ENCODE peak calls at places on chromosomes 6 and 20, in seven cellular contexts. One of them, this sample, is unnamed.

GRCh38 chr6:135640048-135640447 is 142.5 kb upstream of the AHI1 start:
- DNase-seq in suprapubic skin: no peak
- DNase-seq in fibroblast of the conjunctiva: no peak
- DNase-seq in HS-5: no peak
- DNase-seq in body of pancreas: no peak
- DNase-seq in sciatic nerve: no peak
- DNase-seq in CD4-positive, alpha-beta memory T cell: no peak
- DNase-seq in this sample: no peak

GRCh38 chr6:44869321-44869897 is 458.7 kb upstream of the RUNX2 start:
- DNase-seq in body of pancreas: no peak
- DNase-seq in fibroblast of the conjunctiva: no peak
- DNase-seq in sciatic nerve: no peak
- DNase-seq in HS-5: no peak
- DNase-seq in CD4-positive, alpha-beta memory T cell: no peak
- DNase-seq in suprapubic skin: no peak
- DNase-seq in this sample: no peak

GRCh38 chr20:50256577-50256976 is 65.9 kb downstream of the CEBPB start:
- DNase-seq in HS-5: no peak
- DNase-seq in CD4-positive, alpha-beta memory T cell: no peak
- DNase-seq in body of pancreas: no peak
- DNase-seq in sciatic nerve: no peak
- DNase-seq in fibroblast of the conjunctiva: no peak
- DNase-seq in suprapubic skin: no peak
- DNase-seq in this sample: no peak

GRCh38 chr6:44234101-44235090 is 11.0 kb downstream of the SLC29A1 start:
- DNase-seq in CD4-positive, alpha-beta memory T cell: no peak
- DNase-seq in sciatic nerve: peak; percentile 85
- DNase-seq in body of pancreas: peak; percentile 72
- DNase-seq in HS-5: no peak
- DNase-seq in suprapubic skin: peak; percentile 83
- DNase-seq in fibroblast of the conjunctiva: peak; percentile 63
- DNase-seq in this sample: no peak

GRCh38 chr20:5864873-5865582 is 85.3 kb downstream of the TRMT6 start:
- DNase-seq in HS-5: no peak
- DNase-seq in fibroblast of the conjunctiva: peak; percentile 35
- DNase-seq in suprapubic skin: no peak
- DNase-seq in CD4-positive, alpha-beta memory T cell: peak; percentile 60
- DNase-seq in sciatic nerve: no peak
- DNase-seq in body of pancreas: peak; percentile 73
- DNase-seq in this sample: peak; percentile 17

GRCh38 chr6:79467716-79468115 is 69.5 kb downstream of the LCA5 start:
- DNase-seq in suprapubic skin: no peak
- DNase-seq in sciatic nerve: no peak
- DNase-seq in fibroblast of the conjunctiva: no peak
- DNase-seq in CD4-positive, alpha-beta memory T cell: no peak
- DNase-seq in body of pancreas: no peak
- DNase-seq in HS-5: peak; percentile 28
- DNase-seq in this sample: no peak

GRCh38 chr6:56550307-56550706 is 92.4 kb downstream of the DST start:
- DNase-seq in CD4-positive, alpha-beta memory T cell: no peak
- DNase-seq in fibroblast of the conjunctiva: no peak
- DNase-seq in body of pancreas: no peak
- DNase-seq in HS-5: no peak
- DNase-seq in sciatic nerve: no peak
- DNase-seq in suprapubic skin: no peak
- DNase-seq in this sample: no peak

GRCh38 chr6:135268263-135268662 is 87.2 kb downstream of the MYB start:
- DNase-seq in HS-5: no peak
- DNase-seq in suprapubic skin: no peak
- DNase-seq in fibroblast of the conjunctiva: no peak
- DNase-seq in body of pancreas: no peak
- DNase-seq in sciatic nerve: no peak
- DNase-seq in CD4-positive, alpha-beta memory T cell: no peak
- DNase-seq in this sample: no peak

GRCh38 chr6:156933201-156934053 is 156.2 kb downstream of the ARID1B start:
- DNase-seq in fibroblast of the conjunctiva: no peak
- DNase-seq in suprapubic skin: no peak
- DNase-seq in sciatic nerve: no peak
- DNase-seq in HS-5: no peak
- DNase-seq in body of pancreas: peak; percentile 86
- DNase-seq in CD4-positive, alpha-beta memory T cell: no peak
- DNase-seq in this sample: no peak

GRCh38 chr6:72704979-72705378 is 83.1 kb downstream of the KCNQ5 start:
- DNase-seq in HS-5: no peak
- DNase-seq in body of pancreas: no peak
- DNase-seq in fibroblast of the conjunctiva: no peak
- DNase-seq in CD4-positive, alpha-beta memory T cell: no peak
- DNase-seq in suprapubic skin: no peak
- DNase-seq in sciatic nerve: no peak
- DNase-seq in this sample: no peak

GRCh38 chr6:168133186-168133585 is 54.2 kb upstream of the FRMD1 start:
- DNase-seq in body of pancreas: no peak
- DNase-seq in sciatic nerve: no peak
- DNase-seq in CD4-positive, alpha-beta memory T cell: no peak
- DNase-seq in HS-5: no peak
- DNase-seq in fibroblast of the conjunctiva: no peak
- DNase-seq in suprapubic skin: peak; percentile 37
- DNase-seq in this sample: no peak

GRCh38 chr20:43409041-43409913 is 48.4 kb upstream of the SRSF6 start:
- DNase-seq in body of pancreas: no peak
- DNase-seq in HS-5: peak; percentile 14
- DNase-seq in CD4-positive, alpha-beta memory T cell: no peak
- DNase-seq in sciatic nerve: no peak
- DNase-seq in fibroblast of the conjunctiva: peak; percentile 32
- DNase-seq in suprapubic skin: no peak
- DNase-seq in this sample: no peak

GRCh38 chr20:31720486-31721407 is 1.9 kb downstream of the BCL2L1 start:
- DNase-seq in sciatic nerve: peak; percentile 12
- DNase-seq in body of pancreas: peak; percentile 45
- DNase-seq in CD4-positive, alpha-beta memory T cell: no peak
- DNase-seq in HS-5: no peak
- DNase-seq in suprapubic skin: no peak
- DNase-seq in fibroblast of the conjunctiva: no peak
- DNase-seq in this sample: no peak

GRCh38 chr6:138485005-138485545 is 14.2 kb downstream of the NHSL1 start:
- DNase-seq in suprapubic skin: no peak
- DNase-seq in HS-5: no peak
- DNase-seq in sciatic nerve: no peak
- DNase-seq in fibroblast of the conjunctiva: no peak
- DNase-seq in body of pancreas: no peak
- DNase-seq in CD4-positive, alpha-beta memory T cell: no peak
- DNase-seq in this sample: no peak